ENCODE peak calls at places on chromosomes 5 and 9, in six cellular contexts. One of them, this sample, is unnamed.

GRCh38 chr9:129290606-129291005 is 112.5 kb upstream of the IER5L start:
- DNase-seq in GM12878: no peak
- DNase-seq in HepG2: no peak
- DNase-seq in K562: no peak
- DNase-seq in HCT116: no peak
- DNase-seq in H1: no peak
- DNase-seq in this sample: no peak

GRCh38 chr9:27539479-27540441 is 10.1 kb upstream of the MOB3B start:
- DNase-seq in H1: no peak
- DNase-seq in HepG2: peak; percentile 55
- DNase-seq in GM12878: peak; percentile 35
- DNase-seq in K562: no peak
- DNase-seq in HCT116: no peak
- DNase-seq in this sample: no peak

GRCh38 chr9:83537331-83538171 is 650 bp downstream of the FRMD3 start:
- DNase-seq in HCT116: no peak
- DNase-seq in K562: no peak
- DNase-seq in H1: peak; percentile 69
- DNase-seq in HepG2: no peak
- DNase-seq in GM12878: no peak
- DNase-seq in this sample: no peak

GRCh38 chr5:179297026-179297425 is 48.2 kb downstream of the ADAMTS2 start:
- DNase-seq in H1: no peak
- DNase-seq in HCT116: no peak
- DNase-seq in K562: no peak
- DNase-seq in GM12878: no peak
- DNase-seq in HepG2: no peak
- DNase-seq in this sample: no peak

GRCh38 chr5:157189223-157189622 is 8.6 kb downstream of the ITK start:
- DNase-seq in HepG2: no peak
- DNase-seq in K562: no peak
- DNase-seq in H1: no peak
- DNase-seq in HCT116: no peak
- DNase-seq in GM12878: no peak
- DNase-seq in this sample: no peak

GRCh38 chr9:111728617-111729366 is 65.9 kb downstream of the SHOC1 start:
- DNase-seq in GM12878: no peak
- DNase-seq in H1: no peak
- DNase-seq in K562: no peak
- DNase-seq in HCT116: peak; percentile 87
- DNase-seq in HepG2: peak; percentile 59
- DNase-seq in this sample: no peak

GRCh38 chr5:55172051-55172899 is 702 bp downstream of the CDC20B start:
- DNase-seq in HCT116: peak; percentile 85
- DNase-seq in GM12878: peak; percentile 45
- DNase-seq in HepG2: peak; percentile 80
- DNase-seq in K562: peak; percentile 75
- DNase-seq in H1: no peak
- DNase-seq in this sample: peak; percentile 61

GRCh38 chr9:95091971-95092320 is 225.6 kb downstream of the FANCC start:
- DNase-seq in H1: no peak
- DNase-seq in HCT116: no peak
- DNase-seq in GM12878: no peak
- DNase-seq in HepG2: no peak
- DNase-seq in K562: no peak
- DNase-seq in this sample: no peak

GRCh38 chr9:121609845-121610637 is 41.4 kb upstream of the DAB2IP start:
- DNase-seq in H1: no peak
- DNase-seq in HCT116: peak; percentile 62
- DNase-seq in GM12878: no peak
- DNase-seq in HepG2: peak; percentile 93
- DNase-seq in K562: no peak
- DNase-seq in this sample: no peak

GRCh38 chr9:81557452-81557956 is 131.8 kb downstream of the TLE1 start:
- DNase-seq in HepG2: no peak
- DNase-seq in GM12878: no peak
- DNase-seq in HCT116: no peak
- DNase-seq in H1: no peak
- DNase-seq in K562: no peak
- DNase-seq in this sample: no peak

GRCh38 chr5:100708625-100709171 is 173.5 kb downstream of the FAM174A start:
- DNase-seq in GM12878: no peak
- DNase-seq in HCT116: no peak
- DNase-seq in K562: no peak
- DNase-seq in HepG2: no peak
- DNase-seq in H1: no peak
- DNase-seq in this sample: no peak

GRCh38 chr5:64827703-64828102 is 59.0 kb downstream of the CWC27 start:
- DNase-seq in H1: no peak
- DNase-seq in HCT116: no peak
- DNase-seq in GM12878: no peak
- DNase-seq in HepG2: no peak
- DNase-seq in K562: no peak
- DNase-seq in this sample: no peak

GRCh38 chr5:154501566-154501965 is 23.5 kb upstream of the HAND1 start:
- DNase-seq in HepG2: no peak
- DNase-seq in K562: no peak
- DNase-seq in GM12878: no peak
- DNase-seq in HCT116: no peak
- DNase-seq in H1: no peak
- DNase-seq in this sample: no peak

GRCh38 chr5:124234022-124234899 is 512.2 kb downstream of the ZNF608 start:
- DNase-seq in K562: no peak
- DNase-seq in HCT116: no peak
- DNase-seq in HepG2: no peak
- DNase-seq in GM12878: no peak
- DNase-seq in H1: no peak
- DNase-seq in this sample: no peak

GRCh38 chr5:159170021-159170420 is 39.3 kb downstream of the RNF145 start:
- DNase-seq in K562: no peak
- DNase-seq in HepG2: no peak
- DNase-seq in H1: no peak
- DNase-seq in HCT116: no peak
- DNase-seq in GM12878: no peak
- DNase-seq in this sample: no peak

GRCh38 chr5:134837530-134838181 is 8.1 kb upstream of the C5orf24 start:
- DNase-seq in HCT116: no peak
- DNase-seq in H1: no peak
- DNase-seq in GM12878: no peak
- DNase-seq in HepG2: peak; percentile 50
- DNase-seq in K562: no peak
- DNase-seq in this sample: no peak

GRCh38 chr9:127349483-127350127 is 47.4 kb upstream of the SLC2A8 start:
- DNase-seq in H1: no peak
- DNase-seq in HepG2: no peak
- DNase-seq in K562: no peak
- DNase-seq in GM12878: no peak
- DNase-seq in HCT116: no peak
- DNase-seq in this sample: no peak

GRCh38 chr5:75322066-75322465 is 15.0 kb upstream of the HMGCR start:
- DNase-seq in HepG2: no peak
- DNase-seq in GM12878: no peak
- DNase-seq in K562: no peak
- DNase-seq in HCT116: no peak
- DNase-seq in H1: no peak
- DNase-seq in this sample: peak; percentile 46

GRCh38 chr9:136268318-136268717 is 22.7 kb upstream of the QSOX2 start:
- DNase-seq in HepG2: peak; percentile 23
- DNase-seq in H1: no peak
- DNase-seq in HCT116: no peak
- DNase-seq in K562: peak; percentile 39
- DNase-seq in GM12878: no peak
- DNase-seq in this sample: peak; percentile 25

GRCh38 chr5:1055896-1056610 is 47.5 kb downstream of the NKD2 start:
- DNase-seq in HepG2: no peak
- DNase-seq in GM12878: no peak
- DNase-seq in HCT116: no peak
- DNase-seq in K562: no peak
- DNase-seq in H1: no peak
- DNase-seq in this sample: no peak

GRCh38 chr9:136671646-136672430 is 9.1 kb downstream of the EGFL7 start:
- DNase-seq in HepG2: no peak
- DNase-seq in GM12878: no peak
- DNase-seq in K562: peak; percentile 62
- DNase-seq in H1: peak; percentile 92
- DNase-seq in HCT116: no peak
- DNase-seq in this sample: no peak

GRCh38 chr9:81244631-81245030 is 444.7 kb downstream of the TLE1 start:
- DNase-seq in GM12878: no peak
- DNase-seq in HepG2: no peak
- DNase-seq in H1: no peak
- DNase-seq in HCT116: no peak
- DNase-seq in K562: no peak
- DNase-seq in this sample: no peak

GRCh38 chr5:83955916-83956315 is 235.3 kb upstream of the HAPLN1 start:
- DNase-seq in GM12878: no peak
- DNase-seq in HCT116: no peak
- DNase-seq in K562: no peak
- DNase-seq in HepG2: no peak
- DNase-seq in H1: no peak
- DNase-seq in this sample: no peak

GRCh38 chr5:41794478-41794877 is 75.7 kb downstream of the OXCT1 start:
- DNase-seq in H1: no peak
- DNase-seq in HCT116: peak; percentile 19
- DNase-seq in HepG2: peak; percentile 3
- DNase-seq in K562: no peak
- DNase-seq in GM12878: no peak
- DNase-seq in this sample: no peak

GRCh38 chr9:117672397-117672796 is 31.8 kb upstream of the TLR4 start:
- DNase-seq in GM12878: no peak
- DNase-seq in HepG2: peak; percentile 1
- DNase-seq in K562: no peak
- DNase-seq in HCT116: no peak
- DNase-seq in H1: no peak
- DNase-seq in this sample: no peak

GRCh38 chr9:72390896-72391295 is 25.9 kb upstream of the ZFAND5 start:
- DNase-seq in HCT116: no peak
- DNase-seq in GM12878: no peak
- DNase-seq in HepG2: no peak
- DNase-seq in H1: no peak
- DNase-seq in K562: no peak
- DNase-seq in this sample: no peak

DNA sequence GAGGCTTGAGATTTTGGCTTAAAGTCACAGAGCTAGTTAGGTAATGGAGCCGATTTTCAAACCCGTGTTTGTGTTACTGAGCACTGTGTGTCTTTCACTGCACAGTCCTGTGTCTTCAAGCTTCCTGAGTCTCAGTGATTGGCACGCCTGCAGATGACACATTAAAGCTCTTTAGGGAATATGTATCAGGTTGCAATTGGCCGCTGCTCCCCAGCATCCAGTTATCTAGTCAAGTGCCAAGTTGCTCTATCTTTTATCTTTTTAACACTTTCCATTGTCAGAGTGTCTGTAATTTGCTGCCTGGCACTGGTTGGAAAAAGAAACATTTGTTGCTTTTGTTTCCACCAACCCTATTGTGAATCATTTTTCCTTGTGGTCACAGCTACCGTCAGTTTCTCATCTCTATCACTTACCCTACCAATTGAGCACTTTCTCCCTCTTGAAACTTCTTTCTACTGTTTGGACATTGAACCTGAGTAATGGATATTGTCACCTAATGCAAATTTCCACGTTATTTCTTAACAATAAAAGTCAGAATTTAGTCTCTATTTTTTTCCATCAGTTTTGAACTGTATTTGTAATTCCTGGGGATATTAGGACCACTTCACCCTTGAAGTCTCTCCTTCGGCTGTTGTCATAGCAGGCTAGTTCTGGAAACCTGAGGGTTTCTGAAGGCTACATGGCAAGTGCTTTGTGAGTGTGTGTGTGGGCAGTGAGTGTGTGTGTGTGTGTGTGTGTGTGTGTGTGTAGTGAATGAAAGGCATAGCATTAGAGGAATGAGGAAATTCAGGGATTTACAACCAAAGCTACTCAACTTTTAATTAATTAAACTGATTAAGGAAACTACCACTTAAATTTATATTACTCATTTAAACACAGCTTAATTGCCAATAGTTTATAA is 274.3 kb downstream of the ISL1 start:
- DNase-seq in HCT116: no peak
- DNase-seq in K562: no peak
- DNase-seq in H1: no peak
- DNase-seq in HepG2: no peak
- DNase-seq in GM12878: no peak
- DNase-seq in this sample: no peak
- TF ChIP-seq ZNF274 in HCT116: no peak
- TF ChIP-seq ZNF274 in K562: no peak
- TF ChIP-seq ZNF274 in H1: no peak
- TF ChIP-seq ZNF274 in HepG2: no peak
- TF ChIP-seq ZNF274 in GM12878: no peak
- TF ChIP-seq ZNF274 in this sample: no peak

DNA sequence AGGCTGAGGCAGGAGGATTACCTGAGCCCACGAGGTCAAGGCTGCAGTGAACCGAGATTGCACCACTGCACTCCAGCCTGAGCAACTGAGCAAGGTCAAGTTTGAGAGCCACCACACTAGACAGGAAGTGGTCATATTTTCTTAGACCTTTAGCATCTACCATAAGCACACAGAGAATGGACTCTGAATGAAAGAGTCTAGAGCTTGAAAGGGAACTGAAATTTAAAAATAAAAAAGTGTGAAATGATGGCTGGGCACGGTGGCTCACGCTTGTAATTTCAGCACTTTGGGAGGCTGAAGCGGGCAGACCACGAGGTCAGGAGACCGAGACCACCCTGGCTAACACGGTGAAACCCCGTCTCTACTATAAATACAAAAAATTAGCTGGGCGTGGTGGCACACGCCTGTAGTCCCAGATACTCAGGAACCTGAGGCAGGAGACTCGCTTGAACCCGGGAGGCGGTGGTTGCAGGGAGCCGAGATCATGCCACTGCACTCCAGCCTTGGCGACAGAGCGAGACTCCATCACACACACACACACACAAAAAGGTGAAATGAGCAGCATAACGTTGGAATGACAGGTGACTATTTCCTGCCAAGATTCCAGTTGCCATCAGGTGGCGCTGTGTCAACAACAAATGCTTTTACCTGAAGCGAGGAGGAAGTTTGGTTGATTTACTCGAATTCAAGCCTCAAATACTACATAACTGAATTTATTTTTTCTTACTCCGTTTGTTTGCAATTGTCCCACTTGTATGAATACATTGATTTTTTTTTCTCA is 21.3 kb upstream of the AK3 start:
- DNase-seq in HCT116: peak; percentile 78
- DNase-seq in K562: peak; percentile 25
- DNase-seq in GM12878: peak; percentile 81
- DNase-seq in H1: peak; percentile 85
- DNase-seq in HepG2: peak; percentile 72
- DNase-seq in this sample: peak; percentile 71
- TF ChIP-seq YY1 in HCT116: no peak
- TF ChIP-seq YY1 in K562: no peak
- TF ChIP-seq YY1 in GM12878: peak; percentile 53
- TF ChIP-seq YY1 in H1: no peak
- TF ChIP-seq YY1 in HepG2: no peak
- TF ChIP-seq YY1 in this sample: no peak

GRCh38 chr9:134650431-134651190 is 9.0 kb downstream of the COL5A1 start:
- DNase-seq in K562: no peak
- DNase-seq in HepG2: no peak
- DNase-seq in HCT116: no peak
- DNase-seq in H1: no peak
- DNase-seq in GM12878: no peak
- DNase-seq in this sample: no peak
- H3K4me1 ChIP-seq in K562: no peaks in the 10 kb centered on the region
- H3K4me1 ChIP-seq in HepG2: no peaks in the 10 kb centered on the region
- H3K4me1 ChIP-seq in HCT116: peaks cover 11% of the 10 kb centered on the region
- H3K4me1 ChIP-seq in H1: peaks cover 3% of the 10 kb centered on the region
- H3K4me1 ChIP-seq in GM12878: no peaks in the 10 kb centered on the region
- H3K4me1 ChIP-seq in this sample: peaks cover 8% of the 10 kb centered on the region

GRCh38 chr9:34986541-34987047 is 3.0 kb upstream of the DNAJB5 start:
- DNase-seq in HCT116: no peak
- DNase-seq in HepG2: no peak
- DNase-seq in K562: no peak
- DNase-seq in H1: no peak
- DNase-seq in GM12878: no peak
- DNase-seq in this sample: no peak
- TF ChIP-seq ZNF274 in HCT116: no peak
- TF ChIP-seq ZNF274 in HepG2: no peak
- TF ChIP-seq ZNF274 in K562: no peak
- TF ChIP-seq ZNF274 in H1: no peak
- TF ChIP-seq ZNF274 in GM12878: no peak
- TF ChIP-seq ZNF274 in this sample: no peak

This sample was measured in NT2/D1.